ENCODE peak calls at places on chromosomes 7 and 10, in four cellular contexts. X is HCT116, C is HepG2, S is K562. Z is an unnamed sample.

GRCh38 chr7:4744391-4745264 is 30.8 kb upstream of the AP5Z1 start:
- DNase-seq in X (peak), C (peak), S (peak), Z (peak)

GRCh38 chr10:69449841-69450240 is 1.4 kb upstream of the TSPAN15 start:
- DNase-seq in X (peak), C (peak), S (peak), Z (peak)

GRCh38 chr10:689433-690226 is at the start of gene DIP2C:
- DNase-seq in X (peak), C (peak), S (no peak), Z (no peak)

GRCh38 chr7:123204206-123204835 is 4.6 kb upstream of the SLC13A1 start:
- DNase-seq in X (no peak), C (no peak), S (no peak), Z (no peak)

GRCh38 chr7:39827571-39827970 is 122.5 kb upstream of the CDK13 start:
- DNase-seq in X (no peak), C (no peak), S (no peak), Z (no peak)

GRCh38 chr7:95687759-95688343 is 84.5 kb upstream of the DYNC1I1 start:
- DNase-seq in X (peak), C (peak), S (peak), Z (peak)

GRCh38 chr10:6928531-6929080 is 348.5 kb upstream of the PRKCQ start:
- DNase-seq in X (no peak), C (no peak), S (no peak), Z (no peak)

GRCh38 chr10:74873803-74874452 is 47.5 kb downstream of the KAT6B start:
- DNase-seq in X (no peak), C (no peak), S (no peak), Z (no peak)

GRCh38 chr10:27644307-27644939 is 101.2 kb downstream of the MKX start:
- DNase-seq in X (no peak), C (no peak), S (no peak), Z (no peak)

GRCh38 chr7:105800849-105801534 is 75.4 kb downstream of the ATXN7L1 start:
- DNase-seq in X (no peak), C (no peak), S (no peak), Z (no peak)

GRCh38 chr10:110529596-110530011 is 31.9 kb downstream of the DUSP5 start:
- DNase-seq in X (no peak), C (no peak), S (no peak), Z (no peak)

GRCh38 chr10:29723704-29724103 is 88.9 kb upstream of the SVIL start:
- DNase-seq in X (no peak), C (no peak), S (no peak), Z (no peak)

GRCh38 chr10:4546500-4546899 is 279.5 kb upstream of the AKR1E2 start:
- DNase-seq in X (peak), C (no peak), S (no peak), Z (no peak)

GRCh38 chr10:96124230-96125141 is 5.6 kb upstream of the ZNF518A start:
- DNase-seq in X (peak), C (peak), S (peak), Z (peak)

GRCh38 chr7:70595741-70596574 is 536.0 kb upstream of the GALNT17 start:
- DNase-seq in X (no peak), C (no peak), S (no peak), Z (no peak)

GRCh38 chr10:6347391-6347951 is 144.7 kb downstream of the PFKFB3 start:
- DNase-seq in X (no peak), C (no peak), S (no peak), Z (no peak)

GRCh38 chr7:30226593-30227268 is 57.7 kb upstream of the ZNRF2 start:
- DNase-seq in X (peak), C (peak), S (no peak), Z (no peak)

GRCh38 chr10:60258429-60258797 is 131.3 kb downstream of the ANK3 start:
- DNase-seq in X (no peak), C (no peak), S (no peak), Z (no peak)

GRCh38 chr10:79377557-79378382 is 30.5 kb downstream of the PPIF start:
- DNase-seq in X (no peak), C (no peak), S (no peak), Z (no peak)

GRCh38 chr7:82441916-82442478 is 1.6 kb downstream of the CACNA2D1 start:
- DNase-seq in X (no peak), C (no peak), S (no peak), Z (peak)

GRCh38 chr10:88851706-88852105 is at the start of gene ANKRD22:
- DNase-seq in X (peak), C (no peak), S (no peak), Z (no peak)

GRCh38 chr10:61135276-61135721 is 191.3 kb upstream of the RHOBTB1 start:
- DNase-seq in X (no peak), C (no peak), S (no peak), Z (no peak)

GRCh38 chr10:126088144-126088543 is 191.8 kb downstream of the FANK1 start:
- DNase-seq in X (no peak), C (no peak), S (no peak), Z (no peak)

GRCh38 chr10:3963191-3963673 is 178.2 kb upstream of the KLF6 start:
- DNase-seq in X (no peak), C (no peak), S (no peak), Z (no peak)

GRCh38 chr7:6148724-6149360 is 117.7 kb downstream of the ANKRD61 start:
- DNase-seq in X (no peak), C (no peak), S (no peak), Z (no peak)

GRCh38 chr7:16421333-16422099 is at the start of gene CRPPA:
- DNase-seq in X (no peak), C (peak), S (peak), Z (no peak)

GRCh38 chr10:62688971-62689700 is 115.4 kb upstream of the ADO start:
- DNase-seq in X (no peak), C (no peak), S (no peak), Z (no peak)

GRCh38 chr7:124459101-124460052 is 306.2 kb downstream of the GPR37 start:
- DNase-seq in X (no peak), C (peak), S (no peak), Z (no peak)

GRCh38 chr7:105831824-105832535 is 44.4 kb downstream of the ATXN7L1 start:
- DNase-seq in X (no peak), C (no peak), S (no peak), Z (no peak)

GRCh38 chr7:17184805-17185689 is 113.4 kb upstream of the AHR start:
- DNase-seq in X (no peak), C (peak), S (no peak), Z (no peak)

GRCh38 chr7:105387621-105388372 is 924 bp downstream of the SRPK2 start:
- DNase-seq in X (no peak), C (peak), S (peak), Z (no peak)

GRCh38 chr10:28331821-28332220 is 29.0 kb upstream of the MPP7 start:
- DNase-seq in X (no peak), C (no peak), S (no peak), Z (no peak)

GRCh38 chr10:83760142-83760541 is 379.2 kb upstream of the GHITM start:
- DNase-seq in X (no peak), C (no peak), S (no peak), Z (no peak)

GRCh38 chr10:3294919-3295318 is 122.3 kb upstream of the PITRM1 start:
- DNase-seq in X (no peak), C (peak), S (no peak), Z (no peak)

GRCh38 chr7:132298782-132299181 is 277.5 kb downstream of the PLXNA4 start:
- DNase-seq in X (no peak), C (no peak), S (no peak), Z (no peak)

GRCh38 chr10:106169241-106169640 is 995.3 kb downstream of the SORCS1 start:
- DNase-seq in X (no peak), C (no peak), S (no peak), Z (no peak)

GRCh38 chr7:142111509-142111908 is at the start of gene MGAM2:
- DNase-seq in X (no peak), C (no peak), S (no peak), Z (no peak)

GRCh38 chr7:66505531-66506451 is 122.9 kb upstream of the KCTD7 start:
- DNase-seq in X (no peak), C (no peak), S (peak), Z (no peak)

GRCh38 chr7:94055963-94056362 is 51.8 kb upstream of the BET1 start:
- DNase-seq in X (no peak), C (no peak), S (no peak), Z (no peak)

GRCh38 chr7:127393370-127394058 is 1.0 kb upstream of the ZNF800 start:
- DNase-seq in X (no peak), C (no peak), S (no peak), Z (no peak)
- TF ChIP-seq REST in X (no peak), C (no peak), S (no peak), Z (no peak)

DNA sequence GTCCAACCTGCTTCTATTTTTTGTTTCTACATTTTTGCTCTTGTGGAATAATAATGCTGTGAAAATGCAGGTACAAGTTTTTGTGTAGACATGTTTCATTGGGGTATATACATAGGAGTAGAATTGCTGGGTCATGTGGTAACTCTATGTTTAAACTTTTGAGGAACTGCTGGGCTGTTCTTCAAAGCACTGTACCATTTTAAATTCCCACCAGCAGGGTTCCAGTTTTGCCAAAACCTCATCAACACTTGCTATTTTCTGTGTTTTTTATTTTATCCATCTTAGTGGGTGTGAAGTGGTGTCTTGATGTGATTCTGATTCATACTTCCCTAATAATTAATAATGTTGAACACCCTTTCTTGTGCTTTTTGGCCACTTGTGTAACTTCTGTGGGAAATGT is 138.6 kb downstream of the RGS10 start:
- DNase-seq in X (no peak), C (no peak), S (no peak), Z (no peak)
- TF ChIP-seq TCF7L2 in X (no peak), C (no peak), S (no peak), Z (no peak)

DNA sequence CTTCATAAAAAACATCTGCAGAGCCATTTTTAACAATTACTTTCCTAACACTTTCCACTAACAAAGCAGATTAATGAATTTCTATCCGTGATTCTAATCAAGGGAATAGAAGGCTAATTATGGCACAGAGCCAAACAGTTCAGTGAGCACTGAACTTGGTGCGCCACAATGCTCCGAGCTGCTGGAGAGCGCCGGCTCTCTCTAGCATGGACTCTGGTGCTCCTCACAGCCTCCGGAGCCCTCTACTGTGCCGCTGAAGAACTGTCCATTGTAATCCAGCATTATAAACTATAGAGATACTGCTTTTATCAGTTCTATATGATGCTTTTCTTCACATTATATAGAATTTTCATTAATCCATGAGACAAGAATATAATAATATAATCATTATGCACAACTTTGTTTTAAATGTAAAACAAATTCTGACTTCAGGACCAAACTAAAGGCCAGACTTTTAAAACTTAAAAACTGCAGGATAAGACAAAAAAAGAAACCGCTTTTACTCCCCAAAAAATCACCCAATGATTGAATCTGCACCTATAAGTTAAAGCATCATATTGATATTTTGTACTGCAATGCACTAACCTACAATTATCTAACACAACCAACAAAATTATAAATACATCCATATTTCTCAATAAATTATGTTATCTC is 123.6 kb downstream of the RNF32 start:
- DNase-seq in X (peak), C (peak), S (peak), Z (no peak)
- TF ChIP-seq REST in X (peak), C (peak), S (no peak), Z (peak)

DNA sequence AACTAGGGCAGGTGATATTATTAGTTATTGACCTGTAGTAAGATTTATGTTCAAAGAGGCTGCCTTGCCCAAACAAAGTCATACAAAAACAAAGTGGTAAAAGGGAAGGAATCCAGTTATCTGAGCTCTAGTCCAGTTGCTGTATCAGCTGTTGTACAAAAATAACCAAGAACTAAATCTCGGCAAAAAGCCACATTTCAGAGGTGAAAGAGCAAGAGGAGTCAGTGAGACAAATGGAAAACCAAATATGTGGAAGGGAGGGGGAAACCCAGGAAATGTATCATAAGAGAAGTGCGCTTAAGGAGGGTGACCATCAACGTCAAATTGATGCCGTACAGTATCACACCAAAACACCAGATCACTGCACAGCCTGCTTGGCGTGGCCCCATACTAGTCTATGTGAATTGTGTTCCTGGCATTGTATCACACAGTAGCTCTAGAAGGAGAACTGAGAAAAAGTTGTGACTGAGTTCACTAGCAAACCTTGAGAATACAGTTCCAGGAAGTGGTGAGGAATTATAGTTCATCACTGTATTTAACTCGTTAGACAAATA is 6.4 kb downstream of the AGBL3 start:
- DNase-seq in X (no peak), C (no peak), S (no peak), Z (no peak)
- TF ChIP-seq TCF7L2 in X (no peak), C (no peak), S (no peak), Z (no peak)

DNA sequence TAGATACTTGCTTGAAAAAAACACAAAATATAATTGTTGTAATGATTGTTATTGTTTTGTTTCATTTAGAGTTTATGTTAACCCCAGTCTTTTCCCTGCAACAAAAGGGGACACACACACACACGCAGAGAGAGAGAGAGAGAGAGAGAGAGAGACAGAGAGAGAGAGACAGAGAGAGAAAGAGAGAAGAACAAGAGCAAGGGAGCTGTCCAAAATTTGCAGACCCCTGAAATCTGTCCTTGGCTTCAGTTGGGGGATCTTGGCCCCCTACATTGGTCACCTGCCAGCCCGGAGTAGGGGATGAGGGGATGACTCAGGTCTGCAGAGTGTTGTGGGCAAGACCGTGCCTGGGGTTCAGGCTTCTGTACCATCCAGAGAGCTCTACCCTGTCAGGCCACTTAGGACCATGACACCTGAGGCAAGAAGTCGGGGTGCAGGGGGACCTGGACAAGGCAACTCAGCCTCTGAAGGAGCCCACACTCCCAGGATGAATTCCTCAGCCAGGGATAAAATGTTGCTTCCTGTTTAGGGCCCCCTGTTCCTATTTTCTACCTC is 73.1 kb downstream of the RAMP3 start:
- DNase-seq in X (no peak), C (no peak), S (no peak), Z (no peak)
- TF ChIP-seq REST in X (peak), C (no peak), S (no peak), Z (no peak)

GRCh38 chr7:107147464-107148214 is 21.2 kb upstream of the HBP1 start:
- DNase-seq in X (peak), C (peak), S (peak), Z (no peak)
- TF ChIP-seq TCF7L2 in X (no peak), C (no peak), S (no peak), Z (no peak)

GRCh38 chr7:36048141-36048901 is 104.7 kb upstream of the EEPD1 start:
- DNase-seq in X (no peak), C (no peak), S (no peak), Z (no peak)
- TF ChIP-seq REST in X (no peak), C (no peak), S (no peak), Z (no peak)

GRCh38 chr7:72924748-72925545 is at the start of gene POM121:
- DNase-seq in X (peak), C (peak), S (peak), Z (peak)

GRCh38 chr7:72924417-72924747 is 513 bp upstream of the POM121 start:
- DNase-seq in X (no peak), C (no peak), S (no peak), Z (no peak)

GRCh38 chr7:72925546-72926120 is 738 bp downstream of the POM121 start:
- DNase-seq in X (no peak), C (no peak), S (peak), Z (no peak)
- TF ChIP-seq TCF7L2 in X (no peak), C (no peak), S (no peak), Z (no peak)

GRCh38 chr10:71337219-71337625 is 18.2 kb downstream of the SLC29A3 start:
- DNase-seq in X (no peak), C (no peak), S (no peak), Z (no peak)
- TF ChIP-seq REST in X (no peak), C (no peak), S (no peak), Z (no peak)

GRCh38 chr10:17200885-17201164 is 647 bp downstream of the TRDMT1 start:
- DNase-seq in X (peak), C (no peak), S (no peak), Z (no peak)
- TF ChIP-seq TCF7L2 in X (no peak), C (no peak), S (no peak), Z (no peak)

Z was measured in Panc1.